ENCODE peak calls at places on chromosomes 5 and 9, in eight cellular contexts. One of them, this sample, is unnamed.

GRCh38 chr5:56910123-56910951 is 941 bp downstream of the SETD9 start:
- DNase-seq in coronary artery: no peak
- DNase-seq in kidney glomerular epithelial cell: peak
- DNase-seq in A549: no peak
- DNase-seq in osteocyte: no peak
- DNase-seq in NCI-H1930: peak
- DNase-seq in cardiac septum: peak
- DNase-seq in tibial artery: peak
- DNase-seq in this sample: peak

GRCh38 chr5:77920350-77921046 is 144.4 kb upstream of the TBCA start:
- DNase-seq in coronary artery: no peak
- DNase-seq in kidney glomerular epithelial cell: no peak
- DNase-seq in A549: no peak
- DNase-seq in osteocyte: no peak
- DNase-seq in NCI-H1930: no peak
- DNase-seq in cardiac septum: no peak
- DNase-seq in tibial artery: no peak
- DNase-seq in this sample: no peak

GRCh38 chr9:87898151-87898550 is 15.5 kb downstream of the SPATA31E1 start:
- DNase-seq in coronary artery: no peak
- DNase-seq in kidney glomerular epithelial cell: no peak
- DNase-seq in A549: no peak
- DNase-seq in osteocyte: no peak
- DNase-seq in NCI-H1930: no peak
- DNase-seq in cardiac septum: no peak
- DNase-seq in tibial artery: no peak
- DNase-seq in this sample: no peak

GRCh38 chr9:97615439-97616072 is 17.6 kb downstream of the TSTD2 start:
- DNase-seq in coronary artery: no peak
- DNase-seq in kidney glomerular epithelial cell: peak
- DNase-seq in A549: peak
- DNase-seq in osteocyte: peak
- DNase-seq in NCI-H1930: peak
- DNase-seq in cardiac septum: no peak
- DNase-seq in tibial artery: peak
- DNase-seq in this sample: no peak

GRCh38 chr9:130189840-130190239 is 17.6 kb downstream of the NCS1 start:
- DNase-seq in coronary artery: no peak
- DNase-seq in kidney glomerular epithelial cell: no peak
- DNase-seq in A549: no peak
- DNase-seq in osteocyte: no peak
- DNase-seq in NCI-H1930: no peak
- DNase-seq in cardiac septum: no peak
- DNase-seq in tibial artery: no peak
- DNase-seq in this sample: no peak

GRCh38 chr5:685262-686171 is 7.6 kb downstream of the TPPP start:
- DNase-seq in coronary artery: peak
- DNase-seq in kidney glomerular epithelial cell: no peak
- DNase-seq in A549: no peak
- DNase-seq in osteocyte: peak
- DNase-seq in NCI-H1930: no peak
- DNase-seq in cardiac septum: peak
- DNase-seq in tibial artery: no peak
- DNase-seq in this sample: no peak

GRCh38 chr9:91208837-91209236 is 152.9 kb downstream of the AUH start:
- DNase-seq in coronary artery: no peak
- DNase-seq in kidney glomerular epithelial cell: no peak
- DNase-seq in A549: no peak
- DNase-seq in osteocyte: no peak
- DNase-seq in NCI-H1930: no peak
- DNase-seq in cardiac septum: no peak
- DNase-seq in tibial artery: no peak
- DNase-seq in this sample: no peak

GRCh38 chr5:174794941-174795672 is 70.7 kb downstream of the MSX2 start:
- DNase-seq in coronary artery: no peak
- DNase-seq in kidney glomerular epithelial cell: no peak
- DNase-seq in A549: no peak
- DNase-seq in osteocyte: peak
- DNase-seq in NCI-H1930: no peak
- DNase-seq in cardiac septum: no peak
- DNase-seq in tibial artery: no peak
- DNase-seq in this sample: no peak

GRCh38 chr5:16480821-16481538 is 15.4 kb upstream of the ZNF622 start:
- DNase-seq in coronary artery: no peak
- DNase-seq in kidney glomerular epithelial cell: no peak
- DNase-seq in A549: no peak
- DNase-seq in osteocyte: no peak
- DNase-seq in NCI-H1930: no peak
- DNase-seq in cardiac septum: no peak
- DNase-seq in tibial artery: no peak
- DNase-seq in this sample: no peak

GRCh38 chr5:52560366-52560765 is 227.3 kb upstream of the ITGA1 start:
- DNase-seq in coronary artery: no peak
- DNase-seq in kidney glomerular epithelial cell: peak
- DNase-seq in A549: no peak
- DNase-seq in osteocyte: no peak
- DNase-seq in NCI-H1930: no peak
- DNase-seq in cardiac septum: no peak
- DNase-seq in tibial artery: no peak
- DNase-seq in this sample: no peak

GRCh38 chr5:90830058-90830457 is 271.5 kb downstream of the ADGRV1 start:
- DNase-seq in coronary artery: no peak
- DNase-seq in kidney glomerular epithelial cell: no peak
- DNase-seq in A549: no peak
- DNase-seq in osteocyte: no peak
- DNase-seq in NCI-H1930: no peak
- DNase-seq in cardiac septum: no peak
- DNase-seq in tibial artery: no peak
- DNase-seq in this sample: no peak

GRCh38 chr9:8234286-8234819 is 434.8 kb upstream of the DMAC1 start:
- DNase-seq in coronary artery: no peak
- DNase-seq in kidney glomerular epithelial cell: no peak
- DNase-seq in A549: no peak
- DNase-seq in osteocyte: no peak
- DNase-seq in NCI-H1930: no peak
- DNase-seq in cardiac septum: no peak
- DNase-seq in tibial artery: no peak
- DNase-seq in this sample: no peak

GRCh38 chr5:170474489-170475266 is 29.1 kb upstream of the KCNIP1 start:
- DNase-seq in coronary artery: no peak
- DNase-seq in kidney glomerular epithelial cell: no peak
- DNase-seq in A549: no peak
- DNase-seq in osteocyte: peak
- DNase-seq in NCI-H1930: no peak
- DNase-seq in cardiac septum: no peak
- DNase-seq in tibial artery: no peak
- DNase-seq in this sample: no peak

GRCh38 chr9:14532716-14533115 is 160.5 kb downstream of the ZDHHC21 start:
- DNase-seq in coronary artery: no peak
- DNase-seq in kidney glomerular epithelial cell: no peak
- DNase-seq in A549: peak
- DNase-seq in osteocyte: no peak
- DNase-seq in NCI-H1930: no peak
- DNase-seq in cardiac septum: no peak
- DNase-seq in tibial artery: no peak
- DNase-seq in this sample: no peak

GRCh38 chr5:132883261-132883834 is 9.9 kb downstream of the LEAP2 start:
- DNase-seq in coronary artery: no peak
- DNase-seq in kidney glomerular epithelial cell: peak
- DNase-seq in A549: peak
- DNase-seq in osteocyte: no peak
- DNase-seq in NCI-H1930: peak
- DNase-seq in cardiac septum: no peak
- DNase-seq in tibial artery: peak
- DNase-seq in this sample: no peak

GRCh38 chr5:140219068-140219971 is 44.3 kb downstream of the CYSTM1 start:
- DNase-seq in coronary artery: no peak
- DNase-seq in kidney glomerular epithelial cell: peak
- DNase-seq in A549: no peak
- DNase-seq in osteocyte: no peak
- DNase-seq in NCI-H1930: no peak
- DNase-seq in cardiac septum: no peak
- DNase-seq in tibial artery: no peak
- DNase-seq in this sample: no peak

GRCh38 chr5:176646049-176646706 is 1.1 kb upstream of the TSPAN17 start:
- DNase-seq in coronary artery: no peak
- DNase-seq in kidney glomerular epithelial cell: no peak
- DNase-seq in A549: no peak
- DNase-seq in osteocyte: no peak
- DNase-seq in NCI-H1930: no peak
- DNase-seq in cardiac septum: no peak
- DNase-seq in tibial artery: no peak
- DNase-seq in this sample: no peak

GRCh38 chr5:760363-761205 is 23.9 kb downstream of the ZDHHC11B start:
- DNase-seq in coronary artery: peak
- DNase-seq in kidney glomerular epithelial cell: no peak
- DNase-seq in A549: no peak
- DNase-seq in osteocyte: peak
- DNase-seq in NCI-H1930: no peak
- DNase-seq in cardiac septum: peak
- DNase-seq in tibial artery: no peak
- DNase-seq in this sample: no peak

GRCh38 chr5:122704247-122705036 is 70.4 kb upstream of the SNX2 start:
- DNase-seq in coronary artery: no peak
- DNase-seq in kidney glomerular epithelial cell: peak
- DNase-seq in A549: peak
- DNase-seq in osteocyte: no peak
- DNase-seq in NCI-H1930: no peak
- DNase-seq in cardiac septum: no peak
- DNase-seq in tibial artery: no peak
- DNase-seq in this sample: no peak

GRCh38 chr9:7791364-7791763 is 8.2 kb downstream of the DMAC1 start:
- DNase-seq in coronary artery: no peak
- DNase-seq in kidney glomerular epithelial cell: no peak
- DNase-seq in A549: no peak
- DNase-seq in osteocyte: no peak
- DNase-seq in NCI-H1930: no peak
- DNase-seq in cardiac septum: no peak
- DNase-seq in tibial artery: no peak
- DNase-seq in this sample: no peak

GRCh38 chr9:91589101-91589553 is 165.5 kb upstream of the NFIL3 start:
- DNase-seq in coronary artery: no peak
- DNase-seq in kidney glomerular epithelial cell: no peak
- DNase-seq in A549: peak
- DNase-seq in osteocyte: no peak
- DNase-seq in NCI-H1930: no peak
- DNase-seq in cardiac septum: no peak
- DNase-seq in tibial artery: no peak
- DNase-seq in this sample: no peak

GRCh38 chr9:95533996-95534680 is 17.4 kb upstream of the PTCH1 start:
- DNase-seq in coronary artery: no peak
- DNase-seq in kidney glomerular epithelial cell: no peak
- DNase-seq in A549: no peak
- DNase-seq in osteocyte: no peak
- DNase-seq in NCI-H1930: no peak
- DNase-seq in cardiac septum: no peak
- DNase-seq in tibial artery: no peak
- DNase-seq in this sample: no peak

GRCh38 chr5:132184588-132184987 is 43.1 kb downstream of the P4HA2 start:
- DNase-seq in coronary artery: no peak
- DNase-seq in kidney glomerular epithelial cell: no peak
- DNase-seq in A549: peak
- DNase-seq in osteocyte: no peak
- DNase-seq in NCI-H1930: no peak
- DNase-seq in cardiac septum: no peak
- DNase-seq in tibial artery: no peak
- DNase-seq in this sample: no peak

GRCh38 chr9:127084071-127085039 is 38.1 kb downstream of the ANGPTL2 start:
- DNase-seq in coronary artery: no peak
- DNase-seq in kidney glomerular epithelial cell: no peak
- DNase-seq in A549: no peak
- DNase-seq in osteocyte: peak
- DNase-seq in NCI-H1930: no peak
- DNase-seq in cardiac septum: no peak
- DNase-seq in tibial artery: no peak
- DNase-seq in this sample: no peak

GRCh38 chr9:2567922-2568321 is 53.7 kb upstream of the VLDLR start:
- DNase-seq in coronary artery: no peak
- DNase-seq in kidney glomerular epithelial cell: no peak
- DNase-seq in A549: peak
- DNase-seq in osteocyte: no peak
- DNase-seq in NCI-H1930: no peak
- DNase-seq in cardiac septum: no peak
- DNase-seq in tibial artery: no peak
- DNase-seq in this sample: no peak

GRCh38 chr5:138784590-138784989 is 31.4 kb downstream of the CTNNA1 start:
- DNase-seq in coronary artery: no peak
- DNase-seq in kidney glomerular epithelial cell: no peak
- DNase-seq in A549: no peak
- DNase-seq in osteocyte: no peak
- DNase-seq in NCI-H1930: no peak
- DNase-seq in cardiac septum: no peak
- DNase-seq in tibial artery: no peak
- DNase-seq in this sample: no peak